ENCODE peak calls at places on chromosomes 5 and 9, in four cellular contexts. H is RWPE1, R is natural killer cell, W is uterus. N is an unnamed sample.

GRCh38 chr5:6859001-6859400 is 145.8 kb downstream of the TENT4A start:
- DNase-seq in H (no peak), R (no peak), W (no peak), N (no peak)

GRCh38 chr9:22401671-22402070 is 45.0 kb upstream of the DMRTA1 start:
- DNase-seq in H (no peak), R (no peak), W (no peak), N (no peak)

GRCh38 chr5:148455055-148455675 is 71.4 kb downstream of the FBXO38 start:
- DNase-seq in H (no peak), R (no peak), W (no peak), N (no peak)

GRCh38 chr9:90855208-90856000 is 53.8 kb downstream of the SYK start:
- DNase-seq in H (no peak), R (no peak), W (no peak), N (no peak)

GRCh38 chr9:78539904-78540303 is 243.0 kb downstream of the PSAT1 start:
- DNase-seq in H (no peak), R (no peak), W (no peak), N (no peak)

GRCh38 chr5:177301503-177302165 is 1.9 kb downstream of the RAB24 start:
- DNase-seq in H (peak), R (no peak), W (no peak), N (peak)

GRCh38 chr9:109476781-109477268 is 21.3 kb downstream of the PTPN3 start:
- DNase-seq in H (peak), R (no peak), W (no peak), N (peak)

GRCh38 chr5:168291281-168291960 is at the start of gene WWC1:
- DNase-seq in H (peak), R (peak), W (no peak), N (peak)

GRCh38 chr5:156481741-156482140 is 154.8 kb downstream of the SGCD start:
- DNase-seq in H (no peak), R (no peak), W (no peak), N (no peak)

GRCh38 chr5:145856285-145856818 is 16.5 kb downstream of the GRXCR2 start:
- DNase-seq in H (no peak), R (no peak), W (peak), N (peak)

DNA sequence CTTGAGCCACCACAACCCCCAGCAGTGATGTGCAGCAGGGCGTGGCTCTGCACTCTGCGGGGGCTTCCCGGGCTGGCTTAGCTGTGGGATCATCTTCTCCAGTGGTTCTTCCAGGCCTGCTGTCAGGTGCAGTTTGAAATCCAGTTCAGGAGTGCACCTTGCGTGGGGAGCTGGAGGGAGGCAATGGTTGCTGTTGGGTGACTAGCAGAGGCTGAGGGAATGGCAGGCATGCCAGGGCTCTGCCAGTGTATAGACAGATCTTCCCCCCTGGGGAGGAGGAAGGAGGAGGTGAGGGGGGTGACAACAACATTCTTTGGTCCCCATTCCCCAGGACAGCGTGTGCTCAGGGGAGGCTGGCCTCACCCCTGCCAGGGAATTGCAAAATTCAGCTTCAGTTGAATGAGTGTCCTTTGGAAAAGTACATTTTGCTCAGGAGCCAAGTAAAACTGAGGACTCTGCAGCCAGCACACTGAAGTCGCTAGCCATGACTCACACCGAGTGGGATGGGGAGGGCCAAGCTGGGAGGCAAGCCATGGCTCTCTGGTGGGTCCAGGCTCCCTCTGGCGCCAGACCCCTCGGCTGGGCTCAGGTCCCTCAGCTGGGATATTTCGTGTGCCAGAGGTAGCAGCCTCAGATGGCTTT is 35.0 kb downstream of the ERGIC1 start:
- DNase-seq in H (peak), R (no peak), W (peak), N (peak)
- TF ChIP-seq CTCF in H (no peak), R (no peak), W (peak), N (no peak)

GRCh38 chr5:173855995-173856656 is 32.0 kb upstream of the CPEB4 start:
- DNase-seq in H (no peak), R (no peak), W (no peak), N (no peak)

GRCh38 chr5:173858675-173859121 is 29.5 kb upstream of the CPEB4 start:
- DNase-seq in H (no peak), R (no peak), W (no peak), N (no peak)

GRCh38 chr5:173859315-173860038 is 28.7 kb upstream of the CPEB4 start:
- DNase-seq in H (no peak), R (no peak), W (no peak), N (no peak)

GRCh38 chr5:173857231-173857630 is 30.9 kb upstream of the CPEB4 start:
- DNase-seq in H (no peak), R (no peak), W (no peak), N (no peak)

DNA sequence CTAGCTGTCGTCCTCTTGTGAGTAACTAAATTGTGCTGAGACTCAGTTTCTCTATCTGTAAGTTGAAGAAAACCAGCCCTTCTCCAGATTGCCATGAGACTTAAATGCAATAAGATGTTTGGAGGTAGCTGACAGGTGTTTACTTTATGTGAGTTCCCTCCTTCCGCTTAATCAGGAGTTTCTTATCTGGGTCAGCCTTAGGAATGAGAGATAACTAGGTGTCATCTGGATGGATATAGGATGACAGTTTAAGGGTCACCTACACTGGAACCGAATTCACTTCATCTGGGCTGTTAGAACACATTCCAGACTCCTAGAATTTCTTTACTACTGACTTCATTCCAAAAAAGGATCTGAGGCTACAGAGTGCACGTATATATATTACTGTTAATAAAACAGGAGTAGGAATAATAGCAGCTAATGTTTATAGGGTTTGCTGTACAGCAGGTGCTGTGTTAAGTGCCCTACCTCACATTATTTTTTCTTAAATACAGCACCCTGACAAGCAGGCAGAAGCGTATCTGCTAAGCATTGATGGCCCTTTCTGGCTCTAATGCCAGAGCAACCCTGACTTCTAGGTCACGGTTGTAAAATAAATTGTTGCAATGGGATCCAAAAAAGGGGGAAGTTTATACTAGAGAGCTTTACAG is 30.0 kb upstream of the CPEB4 start:
- DNase-seq in H (no peak), R (no peak), W (no peak), N (no peak)
- TF ChIP-seq CTCF in H (no peak), R (no peak), W (no peak), N (no peak)

GRCh38 chr5:54844905-54845566 is 140.4 kb downstream of the ESM1 start:
- DNase-seq in H (no peak), R (no peak), W (no peak), N (no peak)
- TF ChIP-seq CTCF in H (peak), R (peak), W (peak), N (peak)

GRCh38 chr5:59813761-59814562 is 79.6 kb downstream of the PDE4D start:
- DNase-seq in H (peak), R (no peak), W (no peak), N (peak)
- TF ChIP-seq CTCF in H (peak), R (peak), W (peak), N (peak)

GRCh38 chr5:40502736-40503135 is 177.0 kb upstream of the PTGER4 start:
- DNase-seq in H (no peak), R (no peak), W (no peak), N (no peak)

GRCh38 chr5:40503438-40503837 is 176.3 kb upstream of the PTGER4 start:
- DNase-seq in H (no peak), R (no peak), W (no peak), N (no peak)

GRCh38 chr5:40505031-40505430 is 174.7 kb upstream of the PTGER4 start:
- DNase-seq in H (no peak), R (no peak), W (no peak), N (no peak)

GRCh38 chr5:40511801-40512200 is 167.9 kb upstream of the PTGER4 start:
- DNase-seq in H (no peak), R (no peak), W (no peak), N (no peak)

DNA sequence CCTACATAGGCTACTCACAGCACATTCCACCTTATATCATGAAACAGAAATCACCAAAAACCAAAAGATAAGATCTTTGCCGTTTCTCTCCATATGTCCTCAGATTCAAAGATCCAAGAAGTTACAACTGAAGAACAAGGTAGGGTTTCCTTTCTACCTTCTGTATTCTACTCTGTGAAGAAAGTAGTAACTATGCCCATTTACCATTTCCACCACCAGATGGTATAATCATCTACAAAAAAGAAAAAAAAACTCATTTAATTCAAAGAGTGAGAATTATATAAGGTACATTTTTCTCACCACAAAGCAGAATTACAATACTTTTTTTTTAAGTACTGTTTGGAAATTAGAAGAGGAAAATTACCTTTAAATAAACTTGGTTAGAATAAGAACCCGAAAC is 172.6 kb upstream of the PTGER4 start:
- DNase-seq in H (peak), R (no peak), W (no peak), N (no peak)
- TF ChIP-seq CTCF in H (peak), R (no peak), W (no peak), N (no peak)

DNA sequence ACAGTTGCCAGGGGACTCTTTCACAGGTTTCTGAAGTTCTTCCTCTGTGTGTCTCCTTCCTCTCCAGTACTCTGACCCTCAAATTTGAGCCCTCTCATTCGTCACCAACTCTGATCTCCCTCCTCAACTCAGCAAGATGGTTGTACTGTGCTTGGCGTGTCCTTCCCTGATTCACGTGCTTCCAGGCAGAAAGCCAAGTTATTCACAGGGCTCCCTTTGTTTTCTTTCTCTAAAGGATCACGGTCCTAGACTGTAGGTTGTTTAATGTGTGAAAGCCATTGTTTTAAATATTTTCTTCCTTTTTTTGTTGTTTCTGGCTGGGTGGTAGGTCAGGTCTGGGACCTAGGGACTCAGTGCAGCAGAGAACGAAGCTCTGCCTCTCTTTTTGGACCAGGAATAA is 142.9 kb downstream of the DMAC1 start:
- DNase-seq in H (no peak), R (no peak), W (no peak), N (peak)
- TF ChIP-seq CTCF in H (no peak), R (no peak), W (no peak), N (no peak)

DNA sequence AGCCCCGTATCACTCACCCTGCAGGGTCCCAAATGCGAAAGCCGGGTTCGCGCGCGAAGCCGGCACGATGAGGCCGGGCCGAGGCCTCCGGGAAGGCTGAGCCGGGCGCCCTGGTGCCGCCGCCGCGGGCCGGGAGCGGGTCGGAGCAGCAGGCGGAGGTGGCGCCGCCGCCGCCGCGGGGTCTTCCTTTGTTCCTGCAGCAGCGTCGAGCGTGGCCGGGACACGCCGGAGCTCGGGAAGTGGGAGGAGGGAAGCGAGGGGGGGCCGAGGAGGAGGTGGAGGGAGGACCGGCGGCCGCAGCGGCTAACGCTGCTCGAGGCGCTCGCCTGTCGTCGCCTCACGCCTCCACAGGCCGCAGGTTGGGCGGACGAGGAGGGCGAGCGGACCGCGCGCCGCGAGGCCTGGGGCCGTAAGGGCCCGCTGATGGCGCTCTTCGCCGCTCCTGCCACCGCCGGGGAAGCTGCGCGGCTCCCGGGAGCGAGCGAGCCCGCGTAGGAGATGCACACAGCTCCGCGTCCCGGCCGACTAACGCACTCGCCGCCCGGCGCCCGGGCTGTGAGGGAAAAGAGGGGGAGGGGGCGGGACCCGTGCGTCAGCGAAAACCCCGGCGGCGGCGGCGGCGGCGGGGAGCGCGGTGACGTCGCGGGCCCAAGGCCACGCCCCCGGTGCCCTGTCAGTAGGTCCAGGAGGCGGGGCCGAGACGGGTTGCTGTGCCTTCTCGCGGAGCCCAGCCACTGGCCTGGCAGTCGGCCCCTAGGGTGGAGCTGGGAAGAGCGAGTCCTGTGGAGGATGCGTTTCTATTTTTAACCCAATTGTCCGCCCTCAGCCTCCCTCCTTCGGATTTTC is at the start of gene ZFAND5:
- DNase-seq in H (peak), R (peak), W (peak), N (peak)
- TF ChIP-seq CTCF in H (peak), R (no peak), W (no peak), N (no peak)

GRCh38 chr5:61603211-61603908 is 271.3 kb downstream of the ZSWIM6 start:
- DNase-seq in H (no peak), R (no peak), W (no peak), N (no peak)
- TF ChIP-seq CTCF in H (no peak), R (no peak), W (no peak), N (no peak)